ENCODE peak calls at places on chromosomes 12 and 14, in seven cellular contexts. T is GM12891; Q is stimulated activated CD4-positive, alpha-beta T cell treated with anti-CD3 and anti-CD28 coated beads, Interleukin-4, amount 100 ng/mL, for 48 hours; R is hippocampal formation; P is A549; N is HFFc6; O is sciatic nerve. U is an unnamed sample.

GRCh38 chr12:56299853-56300643 is at the start of gene CS:
- DNase-seq in T (peak; percentile 85), Q (peak; percentile 98), R (peak; percentile 97), P (peak; percentile 94), N (peak; percentile 97), O (peak; percentile 99), U (peak; percentile 99)

GRCh38 chr12:77734489-77734888 is 96.2 kb upstream of the NAV3 start:
- DNase-seq in T (no peak), Q (no peak), R (no peak), P (no peak), N (peak; percentile 32), O (no peak), U (no peak)

GRCh38 chr12:122394626-122395194 is 27.8 kb downstream of the CLIP1 start:
- DNase-seq in T (no peak), Q (no peak), R (no peak), P (no peak), N (peak; percentile 5), O (no peak), U (no peak)

GRCh38 chr14:45716506-45716905 is 463.5 kb upstream of the MIS18BP1 start:
- DNase-seq in T (no peak), Q (no peak), R (no peak), P (peak; percentile 2), N (no peak), O (no peak), U (no peak)

GRCh38 chr14:56145181-56145580 is 27.0 kb downstream of the PELI2 start:
- DNase-seq in T (no peak), Q (no peak), R (no peak), P (no peak), N (no peak), O (no peak), U (no peak)

GRCh38 chr14:97299661-97300060 is 502.5 kb downstream of the VRK1 start:
- DNase-seq in T (no peak), Q (no peak), R (no peak), P (no peak), N (no peak), O (no peak), U (no peak)

GRCh38 chr14:65993103-65993502 is 493.1 kb upstream of the CCDC196 start:
- DNase-seq in T (no peak), Q (no peak), R (no peak), P (no peak), N (no peak), O (no peak), U (peak; percentile 38)

GRCh38 chr14:63573579-63573978 is 30.4 kb upstream of the PPP2R5E start:
- DNase-seq in T (no peak), Q (no peak), R (no peak), P (no peak), N (peak; percentile 11), O (no peak), U (peak; percentile 34)

GRCh38 chr14:69263364-69263763 is 3.4 kb downstream of the GALNT16 start:
- DNase-seq in T (no peak), Q (no peak), R (no peak), P (no peak), N (peak; percentile 83), O (peak; percentile 67), U (peak; percentile 94)

GRCh38 chr12:122866379-122866778 is 29.5 kb downstream of the VPS37B start:
- DNase-seq in T (no peak), Q (no peak), R (no peak), P (no peak), N (no peak), O (peak; percentile 53), U (no peak)

GRCh38 chr12:58503731-58504520 is 416.4 kb downstream of the LRIG3 start:
- DNase-seq in T (no peak), Q (no peak), R (no peak), P (no peak), N (peak; percentile 23), O (no peak), U (no peak)

GRCh38 chr14:61321385-61322010 is at the start of gene PRKCH:
- DNase-seq in T (peak; percentile 78), Q (peak; percentile 76), R (no peak), P (peak; percentile 65), N (no peak), O (peak; percentile 79), U (peak; percentile 35)

GRCh38 chr14:97977711-97978261 is 1180.6 kb downstream of the VRK1 start:
- DNase-seq in T (no peak), Q (peak; percentile 73), R (peak; percentile 59), P (no peak), N (no peak), O (peak; percentile 81), U (no peak)

GRCh38 chr12:51103977-51104376 is 20.6 kb upstream of the CSRNP2 start:
- DNase-seq in T (no peak), Q (no peak), R (no peak), P (no peak), N (no peak), O (no peak), U (no peak)

GRCh38 chr14:51545396-51545795 is 106.3 kb upstream of the FRMD6 start:
- DNase-seq in T (no peak), Q (no peak), R (no peak), P (no peak), N (no peak), O (no peak), U (peak; percentile 48)

GRCh38 chr12:92927055-92927435 is 2.0 kb downstream of the EEA1 start:
- DNase-seq in T (no peak), Q (peak; percentile 36), R (no peak), P (no peak), N (peak; percentile 66), O (no peak), U (peak; percentile 44)

GRCh38 chr14:22557846-22558220 is 31.2 kb downstream of the DAD1 start:
- DNase-seq in T (no peak), Q (no peak), R (no peak), P (no peak), N (no peak), O (no peak), U (no peak)

GRCh38 chr14:30564868-30565248 is 5.9 kb downstream of the G2E3 start:
- DNase-seq in T (no peak), Q (no peak), R (no peak), P (no peak), N (no peak), O (no peak), U (no peak)

GRCh38 chr14:94128216-94128839 is 1.1 kb downstream of the IFI27L2 start:
- DNase-seq in T (no peak), Q (no peak), R (no peak), P (no peak), N (no peak), O (no peak), U (no peak)

GRCh38 chr14:38079268-38079667 is 128.4 kb upstream of the SSTR1 start:
- DNase-seq in T (no peak), Q (no peak), R (no peak), P (peak; percentile 6), N (peak; percentile 38), O (no peak), U (no peak)

GRCh38 chr12:50055831-50056628 is 1.4 kb upstream of the ASIC1 start:
- DNase-seq in T (peak; percentile 79), Q (peak; percentile 42), R (peak; percentile 17), P (peak; percentile 85), N (no peak), O (no peak), U (peak; percentile 43)

GRCh38 chr14:55650992-55651391 is 71.0 kb downstream of the KTN1 start:
- DNase-seq in T (no peak), Q (no peak), R (no peak), P (no peak), N (no peak), O (no peak), U (no peak)

U was measured in NCI-H226.